ENCODE peak calls at places on chromosome 2, in seven cellular contexts. One of them, this sample, is unnamed.

GRCh38 chr2:166614027-166614426 is 120.0 kb upstream of the SCN7A start:
- DNase-seq in T-cell: no peak
- DNase-seq in GM19239: no peak
- DNase-seq in ovary: no peak
- DNase-seq in mesenteric fat pad: no peak
- DNase-seq in colonic mucosa: no peak
- DNase-seq in DND-41: no peak
- DNase-seq in this sample: no peak

GRCh38 chr2:61714210-61714609 is 139.7 kb downstream of the FAM161A start:
- DNase-seq in T-cell: no peak
- DNase-seq in GM19239: no peak
- DNase-seq in ovary: no peak
- DNase-seq in mesenteric fat pad: no peak
- DNase-seq in colonic mucosa: no peak
- DNase-seq in DND-41: no peak
- DNase-seq in this sample: no peak

GRCh38 chr2:42072349-42073118 is 24.7 kb downstream of the PKDCC start:
- DNase-seq in T-cell: no peak
- DNase-seq in GM19239: no peak
- DNase-seq in ovary: peak
- DNase-seq in mesenteric fat pad: peak
- DNase-seq in colonic mucosa: peak
- DNase-seq in DND-41: no peak
- DNase-seq in this sample: no peak

GRCh38 chr2:45370367-45370766 is 240.7 kb downstream of the SRBD1 start:
- DNase-seq in T-cell: no peak
- DNase-seq in GM19239: no peak
- DNase-seq in ovary: no peak
- DNase-seq in mesenteric fat pad: no peak
- DNase-seq in colonic mucosa: no peak
- DNase-seq in DND-41: no peak
- DNase-seq in this sample: no peak

GRCh38 chr2:106038598-106039375 is 155.3 kb downstream of the UXS1 start:
- DNase-seq in T-cell: no peak
- DNase-seq in GM19239: no peak
- DNase-seq in ovary: no peak
- DNase-seq in mesenteric fat pad: no peak
- DNase-seq in colonic mucosa: no peak
- DNase-seq in DND-41: no peak
- DNase-seq in this sample: no peak

GRCh38 chr2:15939556-15939853 is 845 bp upstream of the MYCN start:
- DNase-seq in T-cell: no peak
- DNase-seq in GM19239: peak
- DNase-seq in ovary: peak
- DNase-seq in mesenteric fat pad: no peak
- DNase-seq in colonic mucosa: no peak
- DNase-seq in DND-41: no peak
- DNase-seq in this sample: no peak

GRCh38 chr2:238242731-238243495 is 3.1 kb upstream of the HES6 start:
- DNase-seq in T-cell: no peak
- DNase-seq in GM19239: no peak
- DNase-seq in ovary: no peak
- DNase-seq in mesenteric fat pad: no peak
- DNase-seq in colonic mucosa: no peak
- DNase-seq in DND-41: no peak
- DNase-seq in this sample: peak

GRCh38 chr2:8525582-8526402 is 156.1 kb upstream of the ID2 start:
- DNase-seq in T-cell: no peak
- DNase-seq in GM19239: peak
- DNase-seq in ovary: peak
- DNase-seq in mesenteric fat pad: no peak
- DNase-seq in colonic mucosa: peak
- DNase-seq in DND-41: no peak
- DNase-seq in this sample: no peak

GRCh38 chr2:11819235-11819729 is 72.8 kb downstream of the LPIN1 start:
- DNase-seq in T-cell: no peak
- DNase-seq in GM19239: no peak
- DNase-seq in ovary: no peak
- DNase-seq in mesenteric fat pad: no peak
- DNase-seq in colonic mucosa: no peak
- DNase-seq in DND-41: no peak
- DNase-seq in this sample: no peak

GRCh38 chr2:186125156-186125555 is 360.9 kb upstream of the ZC3H15 start:
- DNase-seq in T-cell: no peak
- DNase-seq in GM19239: no peak
- DNase-seq in ovary: no peak
- DNase-seq in mesenteric fat pad: no peak
- DNase-seq in colonic mucosa: no peak
- DNase-seq in DND-41: no peak
- DNase-seq in this sample: no peak

GRCh38 chr2:16686641-16687040 is 21.0 kb upstream of the CYRIA start:
- DNase-seq in T-cell: no peak
- DNase-seq in GM19239: no peak
- DNase-seq in ovary: no peak
- DNase-seq in mesenteric fat pad: no peak
- DNase-seq in colonic mucosa: no peak
- DNase-seq in DND-41: no peak
- DNase-seq in this sample: no peak

GRCh38 chr2:153101187-153101586 is 377.4 kb downstream of the RPRM start:
- DNase-seq in T-cell: no peak
- DNase-seq in GM19239: no peak
- DNase-seq in ovary: peak
- DNase-seq in mesenteric fat pad: no peak
- DNase-seq in colonic mucosa: no peak
- DNase-seq in DND-41: no peak
- DNase-seq in this sample: no peak

GRCh38 chr2:37436324-37436723 is 91.9 kb downstream of the QPCT start:
- DNase-seq in T-cell: no peak
- DNase-seq in GM19239: no peak
- DNase-seq in ovary: no peak
- DNase-seq in mesenteric fat pad: no peak
- DNase-seq in colonic mucosa: no peak
- DNase-seq in DND-41: no peak
- DNase-seq in this sample: no peak

GRCh38 chr2:199997296-199997695 is 41.9 kb downstream of the MAIP1 start:
- DNase-seq in T-cell: no peak
- DNase-seq in GM19239: no peak
- DNase-seq in ovary: no peak
- DNase-seq in mesenteric fat pad: no peak
- DNase-seq in colonic mucosa: no peak
- DNase-seq in DND-41: no peak
- DNase-seq in this sample: no peak

GRCh38 chr2:46183426-46183825 is 113.8 kb upstream of the EPAS1 start:
- DNase-seq in T-cell: no peak
- DNase-seq in GM19239: no peak
- DNase-seq in ovary: no peak
- DNase-seq in mesenteric fat pad: no peak
- DNase-seq in colonic mucosa: no peak
- DNase-seq in DND-41: no peak
- DNase-seq in this sample: no peak

GRCh38 chr2:144718376-144718775 is 198.5 kb upstream of the ZEB2 start:
- DNase-seq in T-cell: no peak
- DNase-seq in GM19239: no peak
- DNase-seq in ovary: no peak
- DNase-seq in mesenteric fat pad: no peak
- DNase-seq in colonic mucosa: no peak
- DNase-seq in DND-41: no peak
- DNase-seq in this sample: no peak

GRCh38 chr2:7721413-7721995 is 804.3 kb downstream of the RNF144A start:
- DNase-seq in T-cell: no peak
- DNase-seq in GM19239: no peak
- DNase-seq in ovary: no peak
- DNase-seq in mesenteric fat pad: no peak
- DNase-seq in colonic mucosa: no peak
- DNase-seq in DND-41: no peak
- DNase-seq in this sample: no peak

GRCh38 chr2:120945832-120946231 is 210.2 kb downstream of the GLI2 start:
- DNase-seq in T-cell: no peak
- DNase-seq in GM19239: no peak
- DNase-seq in ovary: no peak
- DNase-seq in mesenteric fat pad: no peak
- DNase-seq in colonic mucosa: no peak
- DNase-seq in DND-41: no peak
- DNase-seq in this sample: no peak

GRCh38 chr2:110702981-110703380 is 25.1 kb upstream of the BUB1 start:
- DNase-seq in T-cell: no peak
- DNase-seq in GM19239: no peak
- DNase-seq in ovary: no peak
- DNase-seq in mesenteric fat pad: no peak
- DNase-seq in colonic mucosa: no peak
- DNase-seq in DND-41: no peak
- DNase-seq in this sample: no peak

GRCh38 chr2:186486651-186487647 is 889 bp downstream of the ZC3H15 start:
- DNase-seq in T-cell: no peak
- DNase-seq in GM19239: no peak
- DNase-seq in ovary: no peak
- DNase-seq in mesenteric fat pad: no peak
- DNase-seq in colonic mucosa: no peak
- DNase-seq in DND-41: no peak
- DNase-seq in this sample: no peak

GRCh38 chr2:95346236-95346737 is 49.1 kb downstream of the KCNIP3 start:
- DNase-seq in T-cell: no peak
- DNase-seq in GM19239: no peak
- DNase-seq in ovary: peak
- DNase-seq in mesenteric fat pad: no peak
- DNase-seq in colonic mucosa: peak
- DNase-seq in DND-41: no peak
- DNase-seq in this sample: peak

GRCh38 chr2:163347982-163348842 is 387.6 kb downstream of the FIGN start:
- DNase-seq in T-cell: no peak
- DNase-seq in GM19239: no peak
- DNase-seq in ovary: peak
- DNase-seq in mesenteric fat pad: peak
- DNase-seq in colonic mucosa: peak
- DNase-seq in DND-41: no peak
- DNase-seq in this sample: peak

GRCh38 chr2:171167352-171167997 is 6.8 kb upstream of the TLK1 start:
- DNase-seq in T-cell: no peak
- DNase-seq in GM19239: no peak
- DNase-seq in ovary: no peak
- DNase-seq in mesenteric fat pad: no peak
- DNase-seq in colonic mucosa: no peak
- DNase-seq in DND-41: no peak
- DNase-seq in this sample: no peak

GRCh38 chr2:102449370-102449974 is 23.6 kb upstream of the SLC9A4 start:
- DNase-seq in T-cell: peak
- DNase-seq in GM19239: no peak
- DNase-seq in ovary: no peak
- DNase-seq in mesenteric fat pad: no peak
- DNase-seq in colonic mucosa: peak
- DNase-seq in DND-41: peak
- DNase-seq in this sample: no peak

GRCh38 chr2:2158176-2158826 is 172.8 kb downstream of the MYT1L start:
- DNase-seq in T-cell: no peak
- DNase-seq in GM19239: no peak
- DNase-seq in ovary: no peak
- DNase-seq in mesenteric fat pad: no peak
- DNase-seq in colonic mucosa: no peak
- DNase-seq in DND-41: no peak
- DNase-seq in this sample: no peak

GRCh38 chr2:132725716-132726115 is 55.7 kb upstream of the LYPD1 start:
- DNase-seq in T-cell: no peak
- DNase-seq in GM19239: no peak
- DNase-seq in ovary: no peak
- DNase-seq in mesenteric fat pad: no peak
- DNase-seq in colonic mucosa: no peak
- DNase-seq in DND-41: no peak
- DNase-seq in this sample: no peak

GRCh38 chr2:17398770-17399169 is 119.5 kb downstream of the RAD51AP2 start:
- DNase-seq in T-cell: no peak
- DNase-seq in GM19239: no peak
- DNase-seq in ovary: no peak
- DNase-seq in mesenteric fat pad: no peak
- DNase-seq in colonic mucosa: no peak
- DNase-seq in DND-41: no peak
- DNase-seq in this sample: no peak

GRCh38 chr2:47654790-47655562 is 128.0 kb upstream of the MSH6 start:
- DNase-seq in T-cell: no peak
- DNase-seq in GM19239: peak
- DNase-seq in ovary: no peak
- DNase-seq in mesenteric fat pad: peak
- DNase-seq in colonic mucosa: no peak
- DNase-seq in DND-41: no peak
- DNase-seq in this sample: no peak

GRCh38 chr2:150174396-150174795 is 313.1 kb downstream of the RND3 start:
- DNase-seq in T-cell: no peak
- DNase-seq in GM19239: no peak
- DNase-seq in ovary: no peak
- DNase-seq in mesenteric fat pad: no peak
- DNase-seq in colonic mucosa: no peak
- DNase-seq in DND-41: no peak
- DNase-seq in this sample: no peak

GRCh38 chr2:202635441-202636296 is 900 bp downstream of the FAM117B start:
- DNase-seq in T-cell: peak
- DNase-seq in GM19239: peak
- DNase-seq in ovary: peak
- DNase-seq in mesenteric fat pad: no peak
- DNase-seq in colonic mucosa: peak
- DNase-seq in DND-41: peak
- DNase-seq in this sample: peak

GRCh38 chr2:231487197-231487596 is 22.9 kb upstream of the NCL start:
- DNase-seq in T-cell: no peak
- DNase-seq in GM19239: no peak
- DNase-seq in ovary: no peak
- DNase-seq in mesenteric fat pad: peak
- DNase-seq in colonic mucosa: no peak
- DNase-seq in DND-41: no peak
- DNase-seq in this sample: no peak

GRCh38 chr2:177413703-177414102 is 21.1 kb downstream of the AGPS start:
- DNase-seq in T-cell: no peak
- DNase-seq in GM19239: no peak
- DNase-seq in ovary: no peak
- DNase-seq in mesenteric fat pad: no peak
- DNase-seq in colonic mucosa: no peak
- DNase-seq in DND-41: no peak
- DNase-seq in this sample: no peak

GRCh38 chr2:57434429-57434828 is 612.2 kb upstream of the VRK2 start:
- DNase-seq in T-cell: no peak
- DNase-seq in GM19239: no peak
- DNase-seq in ovary: no peak
- DNase-seq in mesenteric fat pad: no peak
- DNase-seq in colonic mucosa: no peak
- DNase-seq in DND-41: no peak
- DNase-seq in this sample: no peak

GRCh38 chr2:11379558-11379957 is 35.1 kb upstream of the ROCK2 start:
- DNase-seq in T-cell: no peak
- DNase-seq in GM19239: no peak
- DNase-seq in ovary: no peak
- DNase-seq in mesenteric fat pad: no peak
- DNase-seq in colonic mucosa: no peak
- DNase-seq in DND-41: no peak
- DNase-seq in this sample: no peak

GRCh38 chr2:66555511-66556324 is 120.8 kb downstream of the MEIS1 start:
- DNase-seq in T-cell: no peak
- DNase-seq in GM19239: no peak
- DNase-seq in ovary: no peak
- DNase-seq in mesenteric fat pad: no peak
- DNase-seq in colonic mucosa: no peak
- DNase-seq in DND-41: no peak
- DNase-seq in this sample: no peak

GRCh38 chr2:188776634-188777033 is 197.5 kb upstream of the COL3A1 start:
- DNase-seq in T-cell: no peak
- DNase-seq in GM19239: no peak
- DNase-seq in ovary: no peak
- DNase-seq in mesenteric fat pad: no peak
- DNase-seq in colonic mucosa: no peak
- DNase-seq in DND-41: no peak
- DNase-seq in this sample: no peak

GRCh38 chr2:222649801-222650200 is 6.1 kb downstream of the FARSB start:
- DNase-seq in T-cell: no peak
- DNase-seq in GM19239: no peak
- DNase-seq in ovary: no peak
- DNase-seq in mesenteric fat pad: no peak
- DNase-seq in colonic mucosa: no peak
- DNase-seq in DND-41: no peak
- DNase-seq in this sample: no peak

GRCh38 chr2:159078443-159078842 is 110.0 kb downstream of the TANC1 start:
- DNase-seq in T-cell: no peak
- DNase-seq in GM19239: no peak
- DNase-seq in ovary: no peak
- DNase-seq in mesenteric fat pad: no peak
- DNase-seq in colonic mucosa: no peak
- DNase-seq in DND-41: no peak
- DNase-seq in this sample: no peak

This sample was measured in coronary artery.